ENCODE peak calls at places on chromosomes 5 and 9, in ten cellular contexts. S, F, O, J, E, M, I, L, V and X are unnamed samples.

GRCh38 chr5:174951151-174951780 is 226.9 kb downstream of the MSX2 start:
- DNase-seq in E (peak), S (peak), I (peak), V (peak), F (no peak), O (peak), J (peak), L (peak), M (peak), X (no peak)

GRCh38 chr9:93295031-93295430 is 111.1 kb downstream of the WNK2 start:
- DNase-seq in M (no peak), J (peak), V (no peak), F (no peak), L (no peak), S (no peak), E (no peak), O (peak), I (no peak), X (no peak)

GRCh38 chr5:4949108-4949507 is 191.0 kb upstream of the ADAMTS16 start:
- DNase-seq in M (no peak), L (no peak), E (no peak), F (no peak), I (no peak), J (no peak), S (no peak), V (no peak), O (no peak), X (no peak)

GRCh38 chr9:128720841-128721486 is 3.0 kb downstream of the ZDHHC12 start:
- DNase-seq in O (no peak), S (no peak), J (no peak), L (no peak), V (no peak), F (no peak), I (no peak), E (no peak), M (no peak), X (no peak)

GRCh38 chr5:140114341-140115185 is 654 bp downstream of the PURA start:
- DNase-seq in L (no peak), F (peak), M (no peak), I (peak), J (peak), O (peak), E (peak), V (peak), S (peak), X (no peak)

GRCh38 chr5:170327802-170328201 is 30.2 kb upstream of the LCP2 start:
- DNase-seq in L (no peak), V (no peak), S (no peak), F (no peak), O (no peak), I (no peak), M (no peak), J (no peak), E (no peak), X (no peak)

GRCh38 chr5:179370490-179371122 is 25.3 kb upstream of the ADAMTS2 start:
- DNase-seq in O (no peak), E (peak), L (no peak), V (no peak), I (no peak), J (no peak), S (no peak), M (no peak), F (no peak), X (no peak)

GRCh38 chr9:130308081-130308571 is 42.6 kb downstream of the HMCN2 start:
- DNase-seq in F (no peak), E (no peak), J (no peak), O (no peak), I (no peak), V (no peak), S (no peak), L (no peak), M (no peak), X (no peak)

GRCh38 chr5:96752341-96753016 is 55.3 kb downstream of the ERAP1 start:
- DNase-seq in O (peak), E (no peak), L (peak), I (peak), F (no peak), J (peak), V (peak), S (peak), M (peak), X (no peak)

GRCh38 chr9:35820076-35820475 is 5.2 kb upstream of the HINT2 start:
- DNase-seq in J (peak), V (no peak), F (no peak), E (no peak), M (no peak), O (peak), S (no peak), I (no peak), L (peak), X (no peak)

GRCh38 chr9:115657695-115658094 is 495.9 kb upstream of the PAPPA start:
- DNase-seq in M (no peak), I (no peak), E (no peak), S (no peak), F (no peak), L (no peak), V (no peak), O (no peak), J (no peak), X (no peak)

GRCh38 chr5:54991446-54991845 is 6.1 kb upstream of the ESM1 start:
- DNase-seq in O (no peak), I (no peak), F (no peak), S (no peak), J (no peak), E (no peak), L (no peak), V (no peak), M (no peak), X (no peak)

GRCh38 chr9:3865373-3865772 is 339.6 kb upstream of the RFX3 start:
- DNase-seq in J (no peak), M (no peak), L (no peak), V (no peak), O (no peak), E (no peak), I (no peak), S (no peak), F (no peak), X (no peak)

GRCh38 chr5:66828046-66828550 is 231.9 kb downstream of the MAST4 start:
- DNase-seq in S (no peak), O (no peak), E (no peak), F (no peak), V (no peak), M (no peak), J (no peak), L (no peak), I (no peak), X (no peak)

GRCh38 chr5:59390074-59390659 is 503.4 kb downstream of the PDE4D start:
- DNase-seq in I (no peak), O (no peak), E (no peak), F (no peak), S (no peak), V (peak), M (no peak), L (no peak), J (peak), X (no peak)

GRCh38 chr5:76710991-76711390 is 4.9 kb upstream of the F2R start:
- DNase-seq in L (no peak), O (peak), J (no peak), S (peak), V (no peak), F (no peak), I (no peak), M (no peak), E (no peak), X (no peak)

GRCh38 chr5:93789173-93790070 is 48.0 kb upstream of the POU5F2 start:
- DNase-seq in M (no peak), V (no peak), F (no peak), L (peak), E (no peak), J (peak), O (peak), I (no peak), S (peak), X (no peak)

GRCh38 chr5:149747141-149747832 is 17.2 kb downstream of the PPARGC1B start:
- DNase-seq in S (no peak), J (no peak), L (no peak), E (no peak), O (no peak), M (peak), V (peak), F (no peak), I (no peak), X (no peak)

GRCh38 chr9:68750179-68750685 is 45.2 kb downstream of the PIP5K1B start:
- DNase-seq in L (no peak), J (no peak), S (no peak), M (no peak), I (no peak), V (no peak), O (no peak), E (no peak), F (no peak), X (no peak)

GRCh38 chr9:99336005-99336404 is 113.9 kb downstream of the SEC61B start:
- DNase-seq in F (no peak), S (no peak), M (no peak), V (no peak), O (no peak), J (no peak), I (no peak), L (no peak), E (no peak), X (peak)

GRCh38 chr9:37408933-37409710 is 13.4 kb upstream of the GRHPR start:
- DNase-seq in M (no peak), V (no peak), S (no peak), I (peak), L (no peak), J (no peak), E (no peak), F (no peak), O (no peak), X (no peak)

GRCh38 chr5:149452665-149453617 is 73.8 kb upstream of the IL17B start:
- DNase-seq in I (no peak), O (peak), E (no peak), L (peak), F (no peak), V (peak), M (no peak), S (peak), J (peak), X (no peak)

GRCh38 chr5:54795284-54795683 is 190.1 kb downstream of the ESM1 start:
- DNase-seq in L (no peak), O (no peak), J (no peak), V (no peak), E (no peak), S (no peak), F (no peak), M (no peak), I (no peak), X (no peak)

GRCh38 chr5:115168829-115169391 is 798 bp downstream of the TRIM36 start:
- DNase-seq in I (no peak), O (no peak), V (peak), F (no peak), S (no peak), L (no peak), J (peak), M (no peak), E (no peak), X (no peak)

GRCh38 chr9:14296462-14296861 is 17.5 kb downstream of the NFIB start:
- DNase-seq in S (no peak), O (no peak), I (no peak), E (no peak), V (no peak), L (no peak), J (no peak), M (no peak), F (no peak), X (no peak)

GRCh38 chr5:154285661-154286408 is 95.3 kb downstream of the GALNT10 start:
- DNase-seq in J (peak), S (peak), M (no peak), O (peak), V (peak), L (peak), F (no peak), I (no peak), E (no peak), X (no peak)

GRCh38 chr5:74971947-74972460 is 80.4 kb downstream of the GCNT4 start:
- DNase-seq in V (no peak), E (no peak), I (no peak), S (no peak), F (no peak), O (no peak), L (no peak), J (no peak), M (no peak), X (no peak)

GRCh38 chr5:36367524-36367923 is 65.8 kb upstream of the RANBP3L start:
- DNase-seq in V (no peak), I (no peak), E (no peak), S (no peak), O (peak), M (no peak), L (peak), F (no peak), J (peak), X (no peak)

GRCh38 chr5:122195784-122196394 is 66.5 kb downstream of the ZNF474 start:
- DNase-seq in M (no peak), E (peak), I (no peak), J (peak), L (peak), F (no peak), O (peak), V (peak), S (peak), X (no peak)

GRCh38 chr9:1707291-1707690 is 307.9 kb upstream of the SMARCA2 start:
- DNase-seq in V (no peak), J (no peak), F (no peak), O (no peak), S (no peak), L (no peak), E (no peak), M (no peak), I (no peak), X (no peak)

GRCh38 chr9:122941560-122942234 is 877 bp downstream of the RABGAP1 start:
- DNase-seq in I (no peak), E (no peak), O (peak), J (peak), L (no peak), S (no peak), M (peak), F (no peak), V (peak), X (no peak)